ENCODE peak calls at places on chromosomes 7 and 10, in six cellular contexts. Y is heart right ventricle; U is T-cell; F is CD4-positive, alpha-beta T cell; W is activated CD4-positive, alpha-beta T cell treated with anti-CD3 and anti-CD28 coated beads for 36 hours; I is right lobe of liver. E is an unnamed sample.
A peak's percentile ranks its signal among the peaks of the same experiment; 100 is the strongest.

GRCh38 chr10:44517635-44518034 is 132.7 kb upstream of the CXCL12 start:
- ATAC-seq in Y (no peak), U (no peak), F (no peak), W (no peak), I (peak; percentile 30), E (no peak)

GRCh38 chr7:124992881-124993562 is 63.4 kb upstream of the POT1 start:
- ATAC-seq in Y (no peak), U (no peak), F (no peak), W (no peak), I (no peak), E (no peak)

GRCh38 chr7:16412535-16413247 is 8.6 kb downstream of the CRPPA start:
- ATAC-seq in Y (peak; percentile 94), U (no peak), F (no peak), W (no peak), I (no peak), E (no peak)

GRCh38 chr10:86824151-86824550 is 67.7 kb downstream of the BMPR1A start:
- ATAC-seq in Y (no peak), U (no peak), F (no peak), W (no peak), I (no peak), E (no peak)

GRCh38 chr10:74432841-74433594 is 282.0 kb downstream of the ADK start:
- ATAC-seq in Y (no peak), U (no peak), F (no peak), W (no peak), I (no peak), E (no peak)

GRCh38 chr10:132420469-132421376 is 23.7 kb downstream of the PWWP2B start:
- ATAC-seq in Y (peak; percentile 54), U (no peak), F (no peak), W (peak; percentile 33), I (peak; percentile 42), E (peak; percentile 62)

GRCh38 chr10:96556003-96556402 is 30.8 kb downstream of the TM9SF3 start:
- ATAC-seq in Y (no peak), U (no peak), F (no peak), W (no peak), I (peak; percentile 29), E (no peak)

GRCh38 chr7:74058486-74058885 is 25.1 kb upstream of the LIMK1 start:
- ATAC-seq in Y (no peak), U (no peak), F (no peak), W (no peak), I (no peak), E (no peak)

GRCh38 chr10:119496282-119496681 is 46.2 kb downstream of the RGS10 start:
- ATAC-seq in Y (no peak), U (no peak), F (peak; percentile 21), W (peak; percentile 74), I (no peak), E (peak; percentile 90)

GRCh38 chr10:63204667-63205391 is 71.7 kb downstream of the NRBF2 start:
- ATAC-seq in Y (no peak), U (no peak), F (no peak), W (peak; percentile 28), I (peak; percentile 44), E (peak; percentile 25)

GRCh38 chr7:29156798-29157461 is 10.6 kb upstream of the CPVL start:
- ATAC-seq in Y (no peak), U (peak; percentile 48), F (peak; percentile 57), W (no peak), I (no peak), E (no peak)

GRCh38 chr7:42485171-42485838 is 248.3 kb upstream of the GLI3 start:
- ATAC-seq in Y (no peak), U (no peak), F (no peak), W (peak; percentile 53), I (no peak), E (peak; percentile 60)

GRCh38 chr10:103583871-103584215 is 90.3 kb downstream of the NEURL1 start:
- ATAC-seq in Y (no peak), U (peak; percentile 37), F (peak; percentile 59), W (peak; percentile 20), I (no peak), E (peak; percentile 34)

GRCh38 chr7:138979226-138979979 is 1.8 kb downstream of the KIAA1549 start:
- ATAC-seq in Y (no peak), U (peak; percentile 49), F (peak; percentile 67), W (peak; percentile 34), I (no peak), E (no peak)

GRCh38 chr7:92880212-92881090 is 44.1 kb upstream of the CDK6 start:
- ATAC-seq in Y (no peak), U (no peak), F (no peak), W (peak; percentile 54), I (peak; percentile 84), E (peak; percentile 22)

GRCh38 chr10:73512207-73512743 is 16.5 kb upstream of the PPP3CB start:
- ATAC-seq in Y (no peak), U (no peak), F (no peak), W (no peak), I (no peak), E (no peak)

GRCh38 chr10:59724098-59724938 is 14.7 kb upstream of the SLC16A9 start:
- ATAC-seq in Y (no peak), U (no peak), F (no peak), W (no peak), I (no peak), E (no peak)

GRCh38 chr10:122786269-122786668 is 59.4 kb downstream of the CUZD1 start:
- ATAC-seq in Y (no peak), U (no peak), F (no peak), W (no peak), I (no peak), E (no peak)

GRCh38 chr7:38671901-38672559 is 40.9 kb upstream of the AMPH start:
- ATAC-seq in Y (no peak), U (no peak), F (no peak), W (no peak), I (no peak), E (no peak)

GRCh38 chr10:56586391-56586790 is 225.3 kb upstream of the ZWINT start:
- ATAC-seq in Y (no peak), U (no peak), F (no peak), W (no peak), I (no peak), E (no peak)

GRCh38 chr10:15369642-15370211 is 1.4 kb downstream of the FAM171A1 start:
- ATAC-seq in Y (no peak), U (no peak), F (no peak), W (no peak), I (peak; percentile 23), E (no peak)

GRCh38 chr7:84100866-84101265 is 93.7 kb downstream of the SEMA3A start:
- ATAC-seq in Y (no peak), U (no peak), F (no peak), W (no peak), I (no peak), E (no peak)

GRCh38 chr7:4823442-4824119 is 38.2 kb downstream of the PAPOLB start:
- ATAC-seq in Y (no peak), U (no peak), F (no peak), W (no peak), I (no peak), E (no peak)

GRCh38 chr10:5546891-5547683 is 22.3 kb downstream of the CALML3 start:
- ATAC-seq in Y (no peak), U (no peak), F (no peak), W (no peak), I (peak; percentile 73), E (no peak)

GRCh38 chr10:89547853-89548513 is 12.6 kb upstream of the SLC16A12 start:
- ATAC-seq in Y (no peak), U (no peak), F (no peak), W (no peak), I (peak; percentile 90), E (no peak)

GRCh38 chr7:48105045-48105444 is 16.0 kb downstream of the UPP1 start:
- ATAC-seq in Y (no peak), U (no peak), F (no peak), W (no peak), I (no peak), E (no peak)

GRCh38 chr10:122519144-122519543 is 41.4 kb upstream of the DMBT1 start:
- ATAC-seq in Y (no peak), U (no peak), F (no peak), W (no peak), I (no peak), E (no peak)

GRCh38 chr10:106635947-106636346 is 528.6 kb downstream of the SORCS1 start:
- ATAC-seq in Y (no peak), U (no peak), F (no peak), W (no peak), I (no peak), E (no peak)

GRCh38 chr7:48085433-48085791 is 3.7 kb upstream of the UPP1 start:
- ATAC-seq in Y (no peak), U (no peak), F (no peak), W (no peak), I (no peak), E (no peak)

E was measured in activated T-helper 17 cell treated with anti-CD3 and anti-CD28 coated beads, Interleukin-2, amount 50 U/mL, for 72 hours.